ENCODE peak calls at places on chromosomes 11 and 22, in six cellular contexts. L is endodermal cell, R is uterus, X is cardiac fibroblast, N is AG09309, D is heart left ventricle. C is an unnamed sample.

GRCh38 chr11:87719311-87720073 is 455.8 kb downstream of the RAB38 start:
- DNase-seq in L (no peak), R (no peak), D (no peak), N (no peak), X (no peak), C (no peak)

GRCh38 chr11:118338637-118339061 is 3.9 kb downstream of the CD3D start:
- DNase-seq in L (no peak), X (peak; percentile 7), R (no peak), D (peak; percentile 52), N (no peak), C (no peak)

GRCh38 chr11:12167098-12167999 is 57.0 kb downstream of the MICAL2 start:
- DNase-seq in X (peak; percentile 84), D (peak; percentile 47), L (peak; percentile 53), N (no peak), R (no peak), C (no peak)

GRCh38 chr11:2462986-2463765 is 18.4 kb downstream of the KCNQ1 start:
- DNase-seq in X (no peak), N (no peak), R (no peak), L (peak; percentile 46), D (peak; percentile 89), C (no peak)

GRCh38 chr11:47355283-47356128 is 3.0 kb upstream of the MYBPC3 start:
- DNase-seq in R (peak; percentile 92), X (peak; percentile 94), D (peak; percentile 96), L (peak; percentile 100), N (peak; percentile 44), C (peak; percentile 93)

GRCh38 chr11:103110406-103110805 is 1.2 kb downstream of the DYNC2H1 start:
- DNase-seq in L (no peak), R (no peak), N (no peak), X (peak; percentile 70), D (no peak), C (no peak)

GRCh38 chr11:116927163-116927772 is 89.8 kb upstream of the APOA1 start:
- DNase-seq in L (no peak), D (no peak), X (no peak), R (no peak), N (no peak), C (no peak)

GRCh38 chr11:94740975-94741707 is 27.0 kb upstream of the AMOTL1 start:
- DNase-seq in L (peak; percentile 79), N (peak; percentile 28), D (no peak), R (peak; percentile 35), X (peak; percentile 58), C (no peak)

GRCh38 chr11:74154621-74155281 is 16.1 kb downstream of the C2CD3 start:
- DNase-seq in N (no peak), X (peak; percentile 61), D (peak; percentile 27), L (no peak), R (no peak), C (no peak)

GRCh38 chr22:40463017-40463631 is 92.7 kb downstream of the SGSM3 start:
- DNase-seq in L (no peak), D (no peak), X (no peak), N (no peak), R (no peak), C (no peak)

GRCh38 chr11:62144641-62145255 is 20.9 kb downstream of the INCENP start:
- DNase-seq in N (no peak), D (no peak), R (no peak), X (no peak), L (peak; percentile 20), C (no peak)

GRCh38 chr11:19889531-19889930 is 176.9 kb downstream of the NAV2 start:
- DNase-seq in X (no peak), L (no peak), D (no peak), N (no peak), R (no peak), C (no peak)

GRCh38 chr11:121459413-121460041 is 6.8 kb upstream of the SORL1-AS1 start:
- DNase-seq in L (no peak), D (no peak), R (no peak), N (no peak), X (no peak), C (no peak)

GRCh38 chr11:75244052-75244814 is 3.7 kb downstream of the TPBGL start:
- DNase-seq in N (no peak), R (no peak), L (peak; percentile 37), D (no peak), X (no peak), C (peak; percentile 21)

GRCh38 chr11:45113807-45114206 is 32.6 kb upstream of the PRDM11 start:
- DNase-seq in X (no peak), D (no peak), N (no peak), L (no peak), R (no peak), C (no peak)

GRCh38 chr22:49294656-49295464 is 532.8 kb downstream of the BRD1 start:
- DNase-seq in X (no peak), R (no peak), N (no peak), D (no peak), L (no peak), C (no peak)

GRCh38 chr22:47369431-47370015 is 607.1 kb downstream of the TBC1D22A start:
- DNase-seq in R (peak; percentile 3), X (peak; percentile 6), D (no peak), L (peak; percentile 2), N (no peak), C (no peak)

GRCh38 chr11:103608566-103608965 is 427.9 kb upstream of the DDI1 start:
- DNase-seq in X (peak; percentile 45), L (no peak), R (no peak), D (no peak), N (no peak), C (no peak)

GRCh38 chr11:13339196-13340153 is 61.9 kb downstream of the BMAL1 start:
- DNase-seq in N (peak; percentile 91), L (no peak), D (no peak), R (no peak), X (peak; percentile 96), C (no peak)

GRCh38 chr11:129840236-129840635 is 24.6 kb downstream of the TMEM45B start:
- DNase-seq in L (no peak), R (no peak), D (no peak), X (no peak), N (no peak), C (no peak)

GRCh38 chr22:50218996-50219727 is 18.4 kb downstream of the SELENOO start:
- DNase-seq in X (peak; percentile 87), L (peak; percentile 86), D (peak; percentile 91), R (peak; percentile 82), N (no peak), C (peak; percentile 66)

GRCh38 chr11:8038393-8038792 is 42.6 kb upstream of the TUB start:
- DNase-seq in D (no peak), R (no peak), N (no peak), X (no peak), L (no peak), C (peak; percentile 53)

GRCh38 chr11:26319906-26320305 is 12.0 kb upstream of the ANO3 start:
- DNase-seq in D (no peak), L (peak; percentile 66), X (peak; percentile 30), R (no peak), N (no peak), C (no peak)

GRCh38 chr11:36976740-36977139 is 378.7 kb upstream of the RAG2 start:
- DNase-seq in L (no peak), N (no peak), D (peak; percentile 46), X (no peak), R (no peak), C (no peak)

GRCh38 chr22:21816787-21817496 is 50.5 kb downstream of the MAPK1 start:
- DNase-seq in D (no peak), X (peak; percentile 96), R (no peak), L (no peak), N (peak; percentile 76), C (no peak)
- H3K4me3 ChIP-seq in D (peak overlapping the region; percentile 4), X (no peak overlapping the region), R (no peak overlapping the region), L (no peak overlapping the region), N (no peak overlapping the region), C (no peak overlapping the region)

DNA sequence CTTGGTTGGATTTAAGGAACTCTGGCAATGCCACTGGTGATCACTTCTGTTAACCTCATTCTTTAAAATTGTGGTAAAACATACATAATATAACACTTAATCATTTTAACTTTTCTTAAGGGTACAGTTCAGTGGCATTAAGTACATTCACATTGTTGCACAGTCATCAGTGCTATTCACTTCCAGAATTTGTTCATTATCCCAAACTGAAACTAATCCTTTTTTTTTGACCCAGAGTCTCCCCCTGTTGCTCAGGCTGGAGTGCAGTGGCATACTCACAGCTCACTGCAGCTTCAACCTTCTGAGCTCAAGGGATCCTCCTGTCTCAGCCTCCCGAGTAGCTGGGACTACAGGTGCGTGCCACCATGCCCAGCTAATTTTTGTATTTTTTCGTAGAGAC is 10.6 kb downstream of the ELF5 start:
- DNase-seq in X (no peak), D (no peak), R (no peak), N (no peak), L (no peak), C (no peak)
- TF ChIP-seq CTCF in X (no peak), D (no peak), R (no peak), N (peak; percentile 16), L (peak; percentile 32), C (no peak)

DNA sequence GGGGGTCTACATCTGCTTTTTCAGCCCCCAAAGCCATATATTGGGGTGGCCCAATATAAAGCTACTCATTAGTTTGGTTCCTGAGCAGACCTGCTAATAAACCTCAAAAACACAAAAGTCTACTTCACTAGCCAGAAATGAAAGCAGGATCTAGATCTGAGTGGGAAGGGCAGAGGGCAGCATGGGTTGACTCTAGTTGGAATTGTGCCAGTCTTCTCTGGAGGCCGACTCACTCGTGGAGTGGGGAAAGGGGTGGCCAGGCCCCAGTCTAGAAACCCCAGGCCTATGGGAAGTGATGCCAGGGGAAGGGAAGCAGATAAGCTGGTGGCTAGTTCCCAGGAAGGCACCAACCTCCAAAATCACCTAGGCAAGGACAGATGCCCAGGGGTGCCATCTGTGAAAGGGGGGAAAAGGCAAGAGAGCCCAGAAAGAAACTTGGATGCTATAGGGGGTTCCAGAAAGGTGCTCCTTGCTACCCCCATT is 5.3 kb downstream of the PATZ1 start:
- DNase-seq in X (no peak), L (no peak), R (no peak), N (no peak), D (no peak), C (no peak)
- H3K4me3 ChIP-seq in X (no peak overlapping the region), L (no peak overlapping the region), R (no peak overlapping the region), N (no peak overlapping the region), D (no peak overlapping the region), C (no peak overlapping the region)

GRCh38 chr11:28315440-28315839 is 207.3 kb downstream of the METTL15 start:
- DNase-seq in L (no peak), X (no peak), N (no peak), D (no peak), R (no peak), C (no peak)
- TF ChIP-seq CTCF in L (no peak), X (no peak), N (no peak), D (no peak), R (no peak), C (no peak)